ENCODE peak calls at places on chromosome 15, in seven cellular contexts. J, B, W, G, H, O and D are unnamed samples. For H3K4me1, the result is how much of the 10 kb centered on the place peaks cover.

GRCh38 chr15:96234109-96234892 is 96.2 kb upstream of the NR2F2 start:
- DNase-seq in W (no peak), G (no peak), H (no peak), J (no peak), O (no peak), B (no peak), D (no peak)

GRCh38 chr15:26773485-26773877 is 615 bp upstream of the GABRB3 start:
- DNase-seq in W (peak), J (no peak), B (no peak), G (no peak), H (peak), O (no peak), D (peak)

GRCh38 chr15:25971053-25971452 is 107.9 kb upstream of the ATP10A start:
- DNase-seq in W (no peak), G (no peak), J (no peak), O (no peak), H (no peak), B (no peak), D (no peak)

GRCh38 chr15:92909131-92909781 is 9.1 kb downstream of the CHD2 start:
- DNase-seq in O (no peak), G (no peak), H (no peak), J (no peak), W (no peak), B (no peak), D (no peak)

GRCh38 chr15:32861741-32862140 is 143.9 kb downstream of the GREM1 start:
- DNase-seq in O (no peak), W (no peak), G (no peak), B (no peak), J (peak), H (peak), D (peak)

GRCh38 chr15:91946914-91947313 is 93.4 kb downstream of the SLCO3A1 start:
- DNase-seq in J (no peak), O (no peak), B (no peak), W (no peak), H (peak), G (no peak), D (peak)

GRCh38 chr15:87349181-87349580 is 907.4 kb downstream of the NTRK3 start:
- DNase-seq in H (no peak), J (no peak), G (no peak), B (no peak), O (no peak), W (no peak), D (no peak)

GRCh38 chr15:78065973-78066946 is 11.3 kb downstream of the TBC1D2B start:
- DNase-seq in J (no peak), W (no peak), H (no peak), G (no peak), B (no peak), O (no peak), D (no peak)

GRCh38 chr15:91032919-91033803 is 10.8 kb upstream of the VPS33B start:
- DNase-seq in J (peak), H (peak), W (no peak), O (peak), B (peak), G (no peak), D (peak)

GRCh38 chr15:60257760-60258159 is 140.0 kb downstream of the ANXA2 start:
- DNase-seq in B (no peak), G (no peak), W (no peak), O (no peak), H (no peak), J (no peak), D (no peak)

GRCh38 chr15:99146661-99147060 is 41.8 kb downstream of the SYNM start:
- DNase-seq in B (no peak), H (no peak), W (no peak), O (no peak), G (no peak), J (no peak), D (peak)

GRCh38 chr15:68304611-68305337 is 27.2 kb downstream of the FEM1B start:
- DNase-seq in G (no peak), B (no peak), O (no peak), J (no peak), H (peak), W (no peak), D (peak)

GRCh38 chr15:68303560-68304436 is 26.3 kb downstream of the FEM1B start:
- DNase-seq in O (no peak), G (no peak), W (no peak), J (no peak), H (no peak), B (no peak), D (peak)

GRCh38 chr15:68301300-68301699 is 23.8 kb downstream of the FEM1B start:
- DNase-seq in J (no peak), W (no peak), O (no peak), G (no peak), B (no peak), H (no peak), D (no peak)

GRCh38 chr15:68302729-68303128 is 25.2 kb downstream of the FEM1B start:
- DNase-seq in J (no peak), W (no peak), H (no peak), O (no peak), G (no peak), B (no peak), D (peak)

DNA sequence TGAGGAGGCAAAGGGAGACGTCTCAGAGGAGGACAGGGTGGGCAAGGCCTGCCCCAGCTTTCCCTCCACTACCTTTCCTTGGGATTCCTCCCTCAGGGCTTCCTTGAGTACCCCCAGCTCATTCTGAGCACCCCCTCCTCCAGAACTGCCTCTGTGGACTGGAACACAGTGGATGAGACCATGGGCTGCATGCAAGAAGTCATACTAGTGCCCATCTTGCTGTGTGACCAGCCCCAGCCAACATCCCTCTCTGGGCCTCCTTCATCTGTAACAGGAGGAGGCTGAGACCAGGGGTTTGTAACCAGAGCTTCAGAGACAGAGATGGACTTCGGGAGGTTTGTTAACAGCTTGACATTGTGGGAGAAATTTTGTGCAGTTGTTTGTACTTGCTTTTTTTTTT is 25.6 kb downstream of the FEM1B start:
- DNase-seq in W (no peak), B (no peak), G (no peak), J (no peak), H (no peak), O (no peak), D (no peak)
- H3K4me3 ChIP-seq in W (no peak), B (no peak), G (no peak), J (no peak), H (no peak), O (no peak), D (no peak)

GRCh38 chr15:101724675-101725005 is 367 bp upstream of the TARS3 start:
- DNase-seq in H (no peak), J (no peak), B (no peak), O (no peak), G (no peak), W (no peak), D (no peak)

GRCh38 chr15:101725073-101725472 is 800 bp upstream of the TARS3 start:
- DNase-seq in B (no peak), J (no peak), H (no peak), W (no peak), G (no peak), O (no peak), D (no peak)

GRCh38 chr15:101727186-101727585 is 2.9 kb upstream of the TARS3 start:
- DNase-seq in B (no peak), O (no peak), W (no peak), G (no peak), H (no peak), J (no peak), D (no peak)

GRCh38 chr15:101723161-101723873 is 956 bp downstream of the TARS3 start:
- DNase-seq in B (no peak), G (no peak), H (no peak), J (peak), O (no peak), W (no peak), D (no peak)

GRCh38 chr15:101723874-101724674 is at the start of gene TARS3:
- DNase-seq in B (peak), O (peak), H (peak), G (peak), J (peak), W (peak), D (peak)
- TF ChIP-seq CTCF in B (peak), O (peak), H (peak), G (peak), J (peak), W (no peak), D (peak)

GRCh38 chr15:56367156-56367555 is 1.9 kb downstream of the TEX9 start:
- DNase-seq in H (no peak), O (no peak), G (no peak), W (no peak), B (no peak), J (no peak), D (no peak)
- H3K4me1 ChIP-seq in H (under half), O (under half), G (under half), W (under half), B (under half), J (under half), D (under half)

GRCh38 chr15:28934645-28935044 is 48.9 kb downstream of the APBA2 start:
- DNase-seq in B (no peak), O (no peak), G (no peak), J (no peak), W (no peak), H (no peak), D (no peak)
- H3K4me3 ChIP-seq in B (no peak), O (no peak), G (no peak), J (no peak), W (no peak), H (no peak), D (no peak)

GRCh38 chr15:74542192-74543042 is 1.4 kb downstream of the ARID3B start:
- DNase-seq in H (no peak), W (no peak), O (no peak), B (no peak), J (no peak), G (no peak), D (no peak)

GRCh38 chr15:74541494-74542191 is 623 bp downstream of the ARID3B start:
- DNase-seq in B (no peak), W (no peak), J (peak), H (peak), O (no peak), G (no peak), D (peak)

GRCh38 chr15:74545061-74545460 is 4.0 kb downstream of the ARID3B start:
- DNase-seq in O (no peak), J (no peak), H (no peak), G (no peak), B (no peak), W (no peak), D (no peak)

GRCh38 chr15:74543043-74543422 is 2.0 kb downstream of the ARID3B start:
- DNase-seq in G (no peak), H (no peak), O (no peak), W (no peak), J (no peak), B (no peak), D (no peak)

DNA sequence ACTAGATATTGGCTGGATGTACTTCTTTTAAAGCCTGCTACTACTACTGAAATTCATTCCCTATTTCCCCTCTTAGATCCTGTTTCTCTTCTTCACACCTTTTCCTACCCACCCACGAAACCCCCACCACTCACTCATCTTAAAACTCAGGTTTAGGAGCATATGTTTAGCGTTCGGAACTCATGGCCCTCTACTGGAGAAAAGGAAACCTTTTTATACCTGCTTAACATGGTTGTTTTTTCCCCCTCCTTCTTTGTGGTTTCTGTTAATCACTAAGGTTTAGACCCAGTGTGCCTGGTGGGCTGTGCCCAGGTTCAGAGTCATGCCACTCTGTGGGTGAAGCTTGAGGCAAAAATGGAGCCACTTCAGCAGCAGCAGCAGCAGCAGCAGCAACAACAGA is 2.6 kb downstream of the ARID3B start:
- DNase-seq in W (no peak), H (no peak), J (no peak), O (no peak), G (no peak), B (no peak), D (no peak)
- TF ChIP-seq CTCF in W (no peak), H (peak), J (peak), O (no peak), G (peak), B (no peak), D (peak)

GRCh38 chr15:74297867-74298266 is 61.7 kb downstream of the CCDC33 start:
- DNase-seq in J (no peak), B (no peak), H (no peak), W (no peak), O (no peak), G (no peak), D (no peak)
- H3K4me1 ChIP-seq in J (under half), B (under half), H (under half), W (under half), O (under half), G (under half), D (under half)